ENCODE peak calls at places on chromosomes 7 and 10, in nine cellular contexts. N, Q, B, G, U, Y, O, J and X are unnamed samples.
A peak's percentile ranks its signal among the peaks of the same experiment; 100 is the strongest.

GRCh38 chr10:128173383-128173782 is 47.2 kb upstream of the MKI67 start:
- DNase-seq in U (no peak), O (no peak), G (no peak), N (no peak), B (no peak), Q (peak; percentile 8), J (no peak), Y (no peak), X (no peak)

GRCh38 chr10:12780634-12781601 is 220.6 kb downstream of the CCDC3 start:
- DNase-seq in U (no peak), B (no peak), N (peak; percentile 64), J (no peak), O (no peak), Y (no peak), Q (no peak), G (no peak), X (no peak)

GRCh38 chr7:74598558-74598957 is 59.0 kb upstream of the GTF2I start:
- DNase-seq in J (no peak), O (no peak), N (peak; percentile 82), Y (no peak), Q (peak; percentile 65), U (no peak), B (no peak), G (no peak), X (no peak)

GRCh38 chr10:116444527-116445142 is 17.0 kb downstream of the PNLIPRP3 start:
- DNase-seq in Y (peak; percentile 25), U (no peak), O (peak; percentile 63), G (no peak), B (no peak), Q (peak; percentile 36), J (no peak), N (peak; percentile 16), X (no peak)

GRCh38 chr7:21468969-21469368 is 41.1 kb downstream of the SP4 start:
- DNase-seq in N (no peak), J (no peak), B (no peak), O (no peak), U (no peak), Y (no peak), G (no peak), Q (no peak), X (no peak)

GRCh38 chr10:101563007-101563406 is 25.1 kb downstream of the POLL start:
- DNase-seq in Y (no peak), U (peak; percentile 57), B (no peak), J (no peak), O (no peak), N (no peak), Q (no peak), G (no peak), X (no peak)

GRCh38 chr10:66942407-66942806 is 16.6 kb downstream of the LRRTM3 start:
- DNase-seq in B (no peak), N (no peak), O (no peak), J (no peak), Q (no peak), U (no peak), G (no peak), Y (no peak), X (no peak)

GRCh38 chr10:34716958-34717357 is 98.1 kb downstream of the PARD3 start:
- DNase-seq in Q (no peak), G (no peak), U (no peak), B (no peak), O (no peak), N (peak; percentile 14), J (no peak), Y (no peak), X (no peak)

GRCh38 chr10:68075550-68076004 is 494 bp upstream of the HERC4 start:
- DNase-seq in Q (no peak), J (no peak), Y (no peak), G (no peak), O (no peak), U (no peak), B (no peak), N (no peak), X (no peak)

GRCh38 chr10:97333601-97334369 is 744 bp downstream of the FRAT2 start:
- DNase-seq in O (peak; percentile 59), Q (peak; percentile 49), J (no peak), U (peak; percentile 81), G (no peak), Y (peak; percentile 60), N (peak; percentile 35), B (peak; percentile 64), X (no peak)

GRCh38 chr7:23184709-23185354 is 3.0 kb downstream of the NUP42 start:
- DNase-seq in O (peak; percentile 56), U (no peak), Y (no peak), Q (peak; percentile 57), N (peak; percentile 16), J (peak; percentile 17), G (no peak), B (no peak), X (no peak)

GRCh38 chr10:125114761-125115391 is 45.5 kb downstream of the CTBP2 start:
- DNase-seq in U (peak; percentile 51), B (peak; percentile 56), N (no peak), Q (no peak), J (no peak), O (no peak), G (no peak), Y (peak; percentile 82), X (no peak)
- H3K27ac ChIP-seq in U (no peak overlapping the region), B (peak overlapping the region; percentile 56), N (no peak overlapping the region), Q (no peak overlapping the region), J (no peak overlapping the region), O (peak overlapping the region; percentile 48), G (no peak overlapping the region), Y (peak overlapping the region; percentile 96), X (peak overlapping the region; percentile 57)

DNA sequence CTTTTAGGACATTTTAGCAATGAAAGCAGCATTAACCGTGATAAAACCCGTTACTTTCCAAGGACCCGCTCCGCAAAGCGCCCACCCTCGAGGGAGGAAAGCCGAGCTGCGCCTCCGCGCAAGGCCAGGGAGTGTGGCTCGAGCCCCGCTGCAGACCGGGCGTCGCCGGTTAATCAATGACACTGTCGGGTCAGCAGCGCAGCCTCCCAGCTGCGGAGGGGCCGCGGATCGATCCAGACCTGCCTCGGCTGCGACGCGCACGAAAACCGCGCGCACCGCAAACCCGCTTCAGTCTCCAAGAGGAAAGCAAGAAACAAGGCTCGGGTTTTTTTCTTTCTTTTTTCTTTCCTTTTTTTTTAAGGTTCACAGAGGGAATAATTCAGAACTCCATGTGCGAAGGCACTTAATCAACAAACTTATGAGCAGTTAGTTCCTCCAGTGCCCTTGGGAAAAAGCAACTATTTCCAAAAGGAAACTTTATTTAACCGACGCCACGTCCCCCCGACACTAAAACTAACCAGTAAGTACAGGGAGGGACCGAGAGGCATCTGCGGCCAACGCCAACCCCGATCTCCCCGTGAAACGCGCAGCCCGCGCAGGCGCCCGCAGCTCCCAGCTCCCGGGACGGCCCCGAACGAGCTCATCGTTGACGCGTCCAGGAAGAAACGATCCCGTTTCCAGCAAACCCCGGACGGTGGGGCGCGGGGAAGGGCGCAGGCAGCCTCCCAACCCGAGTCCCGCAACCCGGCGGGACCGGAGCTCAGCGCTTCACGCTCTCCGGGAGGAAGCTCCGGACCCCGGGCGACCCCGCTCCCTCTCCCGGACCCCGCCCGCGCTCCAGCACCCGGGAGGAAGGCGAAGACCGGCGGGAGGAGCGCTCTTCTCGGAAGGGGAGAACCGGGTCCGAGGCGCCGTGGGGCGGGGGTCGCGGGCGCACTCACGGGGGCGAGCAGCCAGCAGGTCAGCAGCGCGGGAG is 599 bp downstream of the VIPR2 start:
- DNase-seq in G (no peak), U (peak; percentile 86), Y (peak; percentile 58), N (no peak), J (no peak), O (peak; percentile 57), Q (no peak), B (peak; percentile 62), X (peak; percentile 82)
- H3K4me3 ChIP-seq in G (peak overlapping the region; percentile 16), U (peak overlapping the region; percentile 77), Y (peak overlapping the region; percentile 70), N (no peak overlapping the region), J (no peak overlapping the region), O (peak overlapping the region; percentile 75), Q (no peak overlapping the region), B (peak overlapping the region; percentile 52), X (peak overlapping the region; percentile 81)

DNA sequence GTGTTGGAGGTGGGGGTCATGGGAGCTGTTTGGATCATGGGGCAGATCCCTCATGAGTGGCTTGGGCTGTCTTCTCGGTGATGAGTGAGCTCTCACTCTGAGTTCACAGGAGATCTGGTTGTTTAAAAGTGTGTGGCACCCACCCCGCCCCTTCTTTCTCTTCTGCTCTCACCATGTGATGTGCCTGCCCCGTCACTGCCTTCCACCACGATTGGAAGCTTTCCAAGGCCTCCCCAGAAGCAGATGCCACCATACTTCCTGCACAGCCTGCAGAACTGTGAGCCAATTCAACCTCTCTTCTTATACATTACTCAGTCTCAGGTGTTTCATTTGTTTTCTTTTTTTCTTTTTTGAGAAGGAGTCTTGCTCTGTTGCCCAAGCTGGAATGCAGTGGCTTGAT is 170.0 kb downstream of the PTPN20 start:
- DNase-seq in B (no peak), Q (no peak), Y (no peak), U (no peak), N (no peak), J (no peak), G (no peak), O (no peak), X (no peak)
- H3K36me3 ChIP-seq in B (no peaks in the 10 kb centered on the region), Q (no peaks in the 10 kb centered on the region), Y (no peaks in the 10 kb centered on the region), U (no peaks in the 10 kb centered on the region), N (no peaks in the 10 kb centered on the region), J (no peaks in the 10 kb centered on the region), G (no peaks in the 10 kb centered on the region), O (no peaks in the 10 kb centered on the region), X (no peaks in the 10 kb centered on the region)

GRCh38 chr10:119370046-119370770 is 162.8 kb downstream of the GRK5 start:
- DNase-seq in B (no peak), Q (peak; percentile 93), J (no peak), N (peak; percentile 59), U (peak; percentile 79), Y (no peak), O (peak; percentile 50), G (no peak), X (no peak)

GRCh38 chr10:119365773-119366640 is 158.6 kb downstream of the GRK5 start:
- DNase-seq in N (no peak), J (no peak), G (no peak), O (no peak), Q (no peak), B (no peak), U (peak; percentile 68), Y (no peak), X (no peak)

GRCh38 chr10:119368991-119369869 is 161.9 kb downstream of the GRK5 start:
- DNase-seq in B (no peak), N (no peak), Q (no peak), U (peak; percentile 74), J (no peak), O (no peak), Y (no peak), G (no peak), X (no peak)

GRCh38 chr10:119368581-119368980 is 161.2 kb downstream of the GRK5 start:
- DNase-seq in N (no peak), G (no peak), O (no peak), U (peak; percentile 64), J (no peak), B (no peak), Y (no peak), Q (no peak), X (no peak)

DNA sequence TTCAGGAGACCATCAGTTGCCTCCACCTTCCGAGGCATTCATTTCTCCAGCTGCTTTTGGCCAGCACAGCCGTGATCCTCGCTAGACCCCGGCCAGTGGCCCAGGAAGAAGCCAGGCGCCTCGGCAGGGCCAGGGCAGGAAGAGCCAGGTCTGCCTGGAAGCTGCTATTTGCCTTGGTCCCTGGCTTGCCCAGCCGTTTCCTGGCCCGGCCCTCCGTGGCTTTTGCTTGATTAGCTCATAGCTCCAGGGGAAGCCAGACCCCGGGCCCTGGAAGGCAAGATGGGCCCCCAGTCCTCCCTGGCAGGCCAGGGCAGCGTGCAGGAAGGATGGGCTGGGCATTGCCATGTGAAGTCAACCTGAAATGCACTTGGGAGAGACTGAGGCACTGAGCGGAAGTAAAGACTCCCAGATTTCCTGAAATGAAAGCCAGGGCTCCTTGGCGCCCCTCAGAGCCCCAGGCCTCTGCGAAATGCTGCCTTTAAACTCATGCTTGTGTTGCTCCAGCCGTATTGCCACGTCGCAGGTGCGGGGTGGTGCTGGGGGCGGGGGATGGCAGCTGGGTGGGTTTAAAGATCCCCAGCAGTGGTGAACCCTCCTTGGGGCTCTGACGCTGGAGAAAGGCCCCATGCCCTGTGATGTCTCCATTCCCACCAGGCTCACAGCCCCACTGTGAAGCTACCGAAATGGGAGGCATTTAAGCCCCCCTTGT is 160.6 kb downstream of the GRK5 start:
- DNase-seq in Q (no peak), B (no peak), O (no peak), U (peak; percentile 76), J (no peak), N (no peak), Y (no peak), G (no peak), X (no peak)
- H3K27ac ChIP-seq in Q (peak overlapping the region; percentile 94), B (no peak overlapping the region), O (no peak overlapping the region), U (no peak overlapping the region), J (no peak overlapping the region), N (no peak overlapping the region), Y (no peak overlapping the region), G (peak overlapping the region; percentile 91), X (peak overlapping the region; percentile 80)